ENCODE peak calls at places on chromosomes 7 and 10, in six cellular contexts. W is T-helper 1 cell; Y is gastrocnemius medialis; V is stimulated activated CD4-positive, alpha-beta T cell treated with anti-CD3 and anti-CD28 coated beads, TNF-alpha, amount 100 ng/mL, for 1 hour; X is HuH-7.5; O is GM12864. F is an unnamed sample.

GRCh38 chr7:128880791-128881457 is 18.3 kb downstream of the ATP6V1F start:
- DNase-seq in W (no peak), Y (peak), V (no peak), X (no peak), O (no peak), F (no peak)

GRCh38 chr7:151518105-151518780 is 1.5 kb downstream of the RHEB start:
- DNase-seq in W (peak), Y (peak), V (peak), X (no peak), O (no peak), F (peak)

GRCh38 chr7:44486693-44487092 is 3.8 kb downstream of the NUDCD3 start:
- DNase-seq in W (no peak), Y (peak), V (no peak), X (no peak), O (no peak), F (no peak)

GRCh38 chr10:26215923-26216576 is 524 bp upstream of the GAD2 start:
- DNase-seq in W (no peak), Y (no peak), V (peak), X (no peak), O (no peak), F (no peak)

GRCh38 chr10:1162481-1163203 is 106.5 kb downstream of the WDR37 start:
- DNase-seq in W (no peak), Y (no peak), V (no peak), X (no peak), O (no peak), F (no peak)

GRCh38 chr10:65416094-65416493 is 1509.7 kb upstream of the LRRTM3 start:
- DNase-seq in W (no peak), Y (no peak), V (no peak), X (no peak), O (no peak), F (no peak)

GRCh38 chr7:94367940-94368339 is 26.8 kb upstream of the COL1A2 start:
- DNase-seq in W (no peak), Y (no peak), V (no peak), X (no peak), O (no peak), F (no peak)

GRCh38 chr10:127151981-127152699 is 44.3 kb downstream of the INSYN2A start:
- DNase-seq in W (no peak), Y (no peak), V (no peak), X (no peak), O (no peak), F (no peak)

GRCh38 chr10:110802090-110802489 is 69.6 kb upstream of the PDCD4 start:
- DNase-seq in W (no peak), Y (no peak), V (no peak), X (no peak), O (no peak), F (no peak)

GRCh38 chr10:113310317-113310716 is 242.5 kb upstream of the HABP2 start:
- DNase-seq in W (no peak), Y (no peak), V (no peak), X (no peak), O (no peak), F (no peak)

GRCh38 chr7:158366346-158366745 is 221.3 kb downstream of the PTPRN2 start:
- DNase-seq in W (no peak), Y (no peak), V (no peak), X (no peak), O (no peak), F (no peak)

GRCh38 chr10:46557319-46558140 is 1.1 kb upstream of the GPRIN2 start:
- DNase-seq in W (no peak), Y (peak), V (no peak), X (no peak), O (no peak), F (no peak)